ENCODE peak calls at places on chromosomes 11 and 22, in five cellular contexts. One of them, this sample, is unnamed.
A peak's percentile ranks its signal among the peaks of the same experiment; 100 is the strongest.

GRCh38 chr11:31805037-31805628 is 6.0 kb downstream of the PAX6 start:
- DNase-seq in RWPE1: no peak
- DNase-seq in Ammon's horn: no peak
- DNase-seq in GM23248: no peak
- DNase-seq in PC-3: no peak
- DNase-seq in this sample: no peak

GRCh38 chr11:67700548-67701262 is 26.3 kb upstream of the ALDH3B2 start:
- DNase-seq in PC-3: no peak
- DNase-seq in GM23248: no peak
- DNase-seq in Ammon's horn: no peak
- DNase-seq in RWPE1: no peak
- DNase-seq in this sample: no peak

GRCh38 chr11:19117760-19118097 is 761 bp downstream of the ZDHHC13 start:
- DNase-seq in RWPE1: no peak
- DNase-seq in GM23248: no peak
- DNase-seq in Ammon's horn: no peak
- DNase-seq in PC-3: no peak
- DNase-seq in this sample: peak; percentile 17

GRCh38 chr11:33984682-33985389 is 66.7 kb upstream of the CAPRIN1 start:
- DNase-seq in Ammon's horn: no peak
- DNase-seq in RWPE1: no peak
- DNase-seq in PC-3: peak; percentile 24
- DNase-seq in GM23248: peak; percentile 36
- DNase-seq in this sample: peak; percentile 9

GRCh38 chr11:67066333-67066709 is 9.7 kb downstream of the RHOD start:
- DNase-seq in PC-3: no peak
- DNase-seq in GM23248: no peak
- DNase-seq in RWPE1: no peak
- DNase-seq in Ammon's horn: no peak
- DNase-seq in this sample: no peak

GRCh38 chr22:27941143-27941542 is 22.1 kb upstream of the PITPNB start:
- DNase-seq in RWPE1: no peak
- DNase-seq in Ammon's horn: no peak
- DNase-seq in PC-3: no peak
- DNase-seq in GM23248: no peak
- DNase-seq in this sample: no peak

GRCh38 chr11:124863826-124864165 is 1.4 kb upstream of the ROBO3 start:
- DNase-seq in PC-3: peak; percentile 17
- DNase-seq in Ammon's horn: no peak
- DNase-seq in RWPE1: no peak
- DNase-seq in GM23248: no peak
- DNase-seq in this sample: no peak

GRCh38 chr11:110362916-110363574 is 66.6 kb upstream of the RDX start:
- DNase-seq in RWPE1: no peak
- DNase-seq in Ammon's horn: peak; percentile 35
- DNase-seq in GM23248: no peak
- DNase-seq in PC-3: peak; percentile 72
- DNase-seq in this sample: no peak

GRCh38 chr11:6646040-6646439 is 9.6 kb downstream of the DCHS1 start:
- DNase-seq in PC-3: no peak
- DNase-seq in Ammon's horn: no peak
- DNase-seq in GM23248: peak; percentile 86
- DNase-seq in RWPE1: no peak
- DNase-seq in this sample: peak; percentile 91

GRCh38 chr11:84437129-84438123 is 1151.3 kb upstream of the CCDC90B start:
- DNase-seq in Ammon's horn: peak; percentile 47
- DNase-seq in GM23248: peak; percentile 9
- DNase-seq in RWPE1: no peak
- DNase-seq in PC-3: peak; percentile 29
- DNase-seq in this sample: peak; percentile 6

GRCh38 chr11:130689222-130689908 is 226.9 kb downstream of the SNX19 start:
- DNase-seq in PC-3: peak; percentile 37
- DNase-seq in Ammon's horn: no peak
- DNase-seq in RWPE1: no peak
- DNase-seq in GM23248: no peak
- DNase-seq in this sample: peak; percentile 62

GRCh38 chr11:67022341-67022933 is 497 bp upstream of the SYT12 start:
- DNase-seq in GM23248: peak; percentile 57
- DNase-seq in PC-3: peak; percentile 96
- DNase-seq in RWPE1: peak; percentile 84
- DNase-seq in Ammon's horn: peak; percentile 27
- DNase-seq in this sample: peak; percentile 67

GRCh38 chr11:126284829-126285228 is 1.9 kb downstream of the TIRAP start:
- DNase-seq in Ammon's horn: peak; percentile 48
- DNase-seq in GM23248: peak; percentile 96
- DNase-seq in PC-3: peak; percentile 99
- DNase-seq in RWPE1: peak; percentile 73
- DNase-seq in this sample: peak; percentile 97

GRCh38 chr11:58640386-58641023 is 18.0 kb downstream of the CNTF start:
- DNase-seq in RWPE1: no peak
- DNase-seq in Ammon's horn: no peak
- DNase-seq in PC-3: no peak
- DNase-seq in GM23248: no peak
- DNase-seq in this sample: no peak

GRCh38 chr11:71112990-71113389 is 139.4 kb downstream of the SHANK2 start:
- DNase-seq in GM23248: no peak
- DNase-seq in Ammon's horn: no peak
- DNase-seq in RWPE1: no peak
- DNase-seq in PC-3: no peak
- DNase-seq in this sample: no peak

GRCh38 chr11:13462311-13462927 is 603 bp downstream of the BTBD10 start:
- DNase-seq in GM23248: peak; percentile 70
- DNase-seq in Ammon's horn: peak; percentile 56
- DNase-seq in RWPE1: peak; percentile 72
- DNase-seq in PC-3: peak; percentile 72
- DNase-seq in this sample: peak; percentile 24

GRCh38 chr11:65059959-65060824 is 1.8 kb upstream of the NAALADL1 start:
- DNase-seq in PC-3: no peak
- DNase-seq in GM23248: peak; percentile 20
- DNase-seq in Ammon's horn: no peak
- DNase-seq in RWPE1: no peak
- DNase-seq in this sample: no peak

GRCh38 chr11:86688398-86689179 is 16.2 kb upstream of the ME3 start:
- DNase-seq in Ammon's horn: no peak
- DNase-seq in RWPE1: no peak
- DNase-seq in PC-3: no peak
- DNase-seq in GM23248: peak; percentile 91
- DNase-seq in this sample: peak; percentile 31

GRCh38 chr11:1272531-1272930 is 36.9 kb downstream of the TOLLIP start:
- DNase-seq in RWPE1: no peak
- DNase-seq in Ammon's horn: no peak
- DNase-seq in GM23248: no peak
- DNase-seq in PC-3: no peak
- DNase-seq in this sample: no peak

GRCh38 chr11:72445423-72445822 is 11.1 kb upstream of the CLPB start:
- DNase-seq in Ammon's horn: no peak
- DNase-seq in RWPE1: no peak
- DNase-seq in GM23248: no peak
- DNase-seq in PC-3: no peak
- DNase-seq in this sample: no peak

GRCh38 chr11:115890500-115890899 is 386.3 kb upstream of the CADM1 start:
- DNase-seq in GM23248: no peak
- DNase-seq in PC-3: no peak
- DNase-seq in Ammon's horn: no peak
- DNase-seq in RWPE1: no peak
- DNase-seq in this sample: no peak

GRCh38 chr11:117438371-117439000 is 110.8 kb downstream of the CEP164 start:
- DNase-seq in GM23248: no peak
- DNase-seq in RWPE1: peak; percentile 68
- DNase-seq in PC-3: no peak
- DNase-seq in Ammon's horn: peak; percentile 65
- DNase-seq in this sample: peak; percentile 72

GRCh38 chr22:35611200-35611890 is 5.8 kb downstream of the MB start:
- DNase-seq in RWPE1: no peak
- DNase-seq in Ammon's horn: no peak
- DNase-seq in PC-3: no peak
- DNase-seq in GM23248: no peak
- DNase-seq in this sample: no peak

GRCh38 chr11:133980665-133981064 is 23.9 kb upstream of the IGSF9B start:
- DNase-seq in RWPE1: no peak
- DNase-seq in GM23248: no peak
- DNase-seq in Ammon's horn: no peak
- DNase-seq in PC-3: no peak
- DNase-seq in this sample: no peak

GRCh38 chr11:111063711-111064110 is 181.8 kb upstream of the POU2AF2 start:
- DNase-seq in GM23248: peak; percentile 44
- DNase-seq in Ammon's horn: peak; percentile 73
- DNase-seq in RWPE1: peak; percentile 6
- DNase-seq in PC-3: peak; percentile 23
- DNase-seq in this sample: peak; percentile 19

GRCh38 chr11:70201876-70202861 is 927 bp upstream of the FADD start:
- DNase-seq in Ammon's horn: no peak
- DNase-seq in GM23248: peak; percentile 53
- DNase-seq in RWPE1: no peak
- DNase-seq in PC-3: no peak
- DNase-seq in this sample: peak; percentile 56

GRCh38 chr22:28627791-28628190 is 51.8 kb downstream of the TTC28 start:
- DNase-seq in Ammon's horn: no peak
- DNase-seq in GM23248: no peak
- DNase-seq in PC-3: no peak
- DNase-seq in RWPE1: no peak
- DNase-seq in this sample: no peak

GRCh38 chr22:37186997-37187522 is 987 bp downstream of the C1QTNF6 start:
- DNase-seq in GM23248: peak; percentile 24
- DNase-seq in PC-3: no peak
- DNase-seq in RWPE1: no peak
- DNase-seq in Ammon's horn: no peak
- DNase-seq in this sample: peak; percentile 35

GRCh38 chr11:10592331-10592730 is 23.9 kb upstream of the LYVE1 start:
- DNase-seq in RWPE1: peak; percentile 84
- DNase-seq in PC-3: peak; percentile 91
- DNase-seq in GM23248: peak; percentile 93
- DNase-seq in Ammon's horn: no peak
- DNase-seq in this sample: peak; percentile 84

GRCh38 chr22:43467171-43467570 is 55.4 kb downstream of the MPPED1 start:
- DNase-seq in PC-3: no peak
- DNase-seq in Ammon's horn: peak; percentile 33
- DNase-seq in GM23248: no peak
- DNase-seq in RWPE1: no peak
- DNase-seq in this sample: no peak

GRCh38 chr22:23888615-23889401 is 5.4 kb upstream of the MIF start:
- DNase-seq in GM23248: peak; percentile 53
- DNase-seq in PC-3: peak; percentile 11
- DNase-seq in RWPE1: no peak
- DNase-seq in Ammon's horn: peak; percentile 53
- DNase-seq in this sample: peak; percentile 52

GRCh38 chr11:63768232-63769043 is at the start of gene ZFTA:
- DNase-seq in RWPE1: peak; percentile 58
- DNase-seq in GM23248: peak; percentile 82
- DNase-seq in Ammon's horn: peak; percentile 43
- DNase-seq in PC-3: peak; percentile 64
- DNase-seq in this sample: peak; percentile 34

GRCh38 chr11:27213232-27213660 is 149.8 kb downstream of the CCDC34 start:
- DNase-seq in GM23248: peak; percentile 94
- DNase-seq in Ammon's horn: peak; percentile 53
- DNase-seq in RWPE1: peak; percentile 60
- DNase-seq in PC-3: peak; percentile 92
- DNase-seq in this sample: peak; percentile 94

GRCh38 chr11:2991477-2992233 is 474 bp downstream of the NAP1L4 start:
- DNase-seq in RWPE1: peak; percentile 18
- DNase-seq in Ammon's horn: peak; percentile 36
- DNase-seq in GM23248: peak; percentile 86
- DNase-seq in PC-3: no peak
- DNase-seq in this sample: peak; percentile 34

GRCh38 chr11:64121637-64122410 is 44.1 kb downstream of the MACROD1 start:
- DNase-seq in GM23248: peak; percentile 61
- DNase-seq in PC-3: peak; percentile 22
- DNase-seq in RWPE1: peak; percentile 54
- DNase-seq in Ammon's horn: no peak
- DNase-seq in this sample: peak; percentile 60

GRCh38 chr11:47161134-47161854 is 15.4 kb downstream of the ARFGAP2 start:
- DNase-seq in Ammon's horn: peak; percentile 81
- DNase-seq in RWPE1: peak; percentile 78
- DNase-seq in PC-3: peak; percentile 71
- DNase-seq in GM23248: peak; percentile 82
- DNase-seq in this sample: peak; percentile 72

GRCh38 chr11:126485021-126485781 is 129.7 kb downstream of the ST3GAL4 start:
- DNase-seq in Ammon's horn: no peak
- DNase-seq in PC-3: peak; percentile 21
- DNase-seq in RWPE1: no peak
- DNase-seq in GM23248: peak; percentile 78
- DNase-seq in this sample: peak; percentile 49